ENCODE peak calls at places on chromosome 16, in four cellular contexts. H, Y, F and G are unnamed samples.

GRCh38 chr16:26525856-26526255 is 540.9 kb upstream of the C16orf82 start:
- DNase-seq in F (no peak), H (no peak), Y (no peak), G (no peak)

GRCh38 chr16:19757762-19758595 is 39.9 kb downstream of the IQCK start:
- DNase-seq in Y (no peak), H (peak), F (no peak), G (no peak)

GRCh38 chr16:8887952-8888560 is 5.9 kb downstream of the LITAFD start:
- DNase-seq in F (peak), H (no peak), Y (no peak), G (no peak)

GRCh38 chr16:57537596-57538234 is 1.3 kb upstream of the CCDC102A start:
- DNase-seq in H (no peak), Y (peak), F (no peak), G (no peak)

GRCh38 chr16:56812884-56813283 is 52.1 kb upstream of the SLC12A3 start:
- DNase-seq in F (no peak), Y (no peak), H (peak), G (no peak)

GRCh38 chr16:24013733-24014645 is 178.2 kb downstream of the PRKCB start:
- DNase-seq in F (peak), Y (peak), H (no peak), G (no peak)

GRCh38 chr16:53991181-53992056 is 287.5 kb downstream of the FTO start:
- DNase-seq in H (peak), F (peak), Y (no peak), G (no peak)

GRCh38 chr16:2213817-2214720 is 571 bp downstream of the PGP start:
- DNase-seq in H (no peak), F (no peak), Y (no peak), G (no peak)

GRCh38 chr16:57791903-57792461 is 10.3 kb downstream of the KIFC3 start:
- DNase-seq in F (no peak), Y (no peak), H (no peak), G (no peak)

GRCh38 chr16:930076-930475 is 40.7 kb downstream of the LMF1 start:
- DNase-seq in Y (no peak), F (no peak), H (no peak), G (no peak)

GRCh38 chr16:77459534-77460412 is 24.9 kb upstream of the ADAMTS18 start:
- DNase-seq in Y (no peak), H (no peak), F (no peak), G (no peak)

GRCh38 chr16:57544129-57544653 is 1.7 kb downstream of the ADGRG5 start:
- DNase-seq in H (no peak), Y (peak), F (no peak), G (no peak)

GRCh38 chr16:75108792-75109731 is 7.5 kb downstream of the LDHD start:
- DNase-seq in F (peak), H (peak), Y (peak), G (no peak)

GRCh38 chr16:21301895-21302291 is 23.8 kb upstream of the CRYM start:
- DNase-seq in Y (no peak), F (no peak), H (peak), G (no peak)

DNA sequence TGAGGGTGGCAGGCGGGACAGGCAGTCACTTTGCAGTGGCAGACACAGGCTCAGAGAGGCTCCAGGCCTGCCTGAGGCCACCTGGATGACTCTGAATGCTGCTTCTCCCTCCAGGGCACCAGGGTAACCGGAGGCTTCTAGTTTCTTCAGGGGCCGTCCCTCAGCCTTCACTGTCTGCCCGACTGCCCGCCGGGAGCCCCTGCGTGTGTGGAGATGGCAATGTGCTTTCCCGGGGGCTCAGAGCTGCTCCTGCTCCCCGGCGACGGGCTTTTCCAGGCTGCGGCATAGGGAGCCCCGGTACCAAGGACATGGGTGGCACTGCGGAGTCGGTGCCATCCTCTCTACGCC is 51.5 kb downstream of the CBFA2T3 start:
- DNase-seq in F (no peak), Y (no peak), H (no peak), G (no peak)
- H3K27ac ChIP-seq in F (no peak), Y (no peak), H (no peak), G (no peak)

GRCh38 chr16:84806890-84807258 is 12.9 kb upstream of the CRISPLD2 start:
- DNase-seq in F (no peak), H (no peak), Y (no peak), G (no peak)
- H3K4me3 ChIP-seq in F (no peak), H (no peak), Y (no peak), G (no peak)

GRCh38 chr16:69563605-69564580 is 1.9 kb upstream of the NFAT5 start:
- DNase-seq in Y (peak), F (no peak), H (peak), G (no peak)
- H3K27ac ChIP-seq in Y (peak), F (peak), H (no peak), G (no peak)

DNA sequence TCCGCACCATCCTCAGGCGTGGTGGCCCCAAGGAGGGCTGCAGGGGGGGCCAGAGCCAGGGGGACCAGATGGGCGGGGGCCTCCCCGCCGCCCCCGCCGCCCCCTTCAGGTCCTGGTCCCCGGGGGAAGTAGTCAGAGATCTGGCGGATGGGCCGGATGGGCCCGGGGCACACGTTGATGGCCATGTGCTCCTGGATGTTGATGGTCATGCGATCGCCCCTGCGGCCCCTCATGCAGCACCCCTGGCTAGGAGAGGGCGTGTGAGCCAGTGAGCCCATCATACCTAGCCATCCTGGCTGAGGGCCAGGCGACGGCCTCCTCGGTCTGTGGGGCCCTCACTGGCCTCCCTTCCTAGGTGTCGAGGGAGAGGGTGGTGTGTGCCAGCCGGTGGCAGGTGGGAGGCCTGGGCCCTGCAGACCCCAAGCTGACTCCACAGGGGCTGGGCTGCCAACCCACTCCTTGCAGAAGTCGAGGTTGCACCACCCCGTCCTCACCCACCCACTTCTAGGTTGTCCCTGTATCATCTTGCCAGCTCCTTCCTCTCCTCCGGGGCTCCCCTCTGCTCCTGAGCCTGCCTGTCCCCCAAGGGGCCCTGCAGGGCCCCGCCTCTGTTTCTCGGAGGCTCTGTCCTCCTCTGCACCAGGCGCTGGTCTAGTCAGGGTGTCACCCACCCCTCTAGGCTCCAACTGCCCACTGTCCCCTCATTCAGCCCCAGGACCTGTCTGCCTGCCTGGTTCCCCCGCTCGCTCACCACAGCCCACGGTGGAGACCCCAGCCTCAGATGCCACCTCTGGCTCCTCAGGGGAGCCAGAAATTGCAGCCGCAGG is 624 bp downstream of the DOC2A start:
- DNase-seq in F (no peak), H (no peak), Y (no peak), G (no peak)
- H3K4me3 ChIP-seq in F (peak), H (peak), Y (peak), G (peak)

GRCh38 chr16:12172343-12172742 is 195.8 kb downstream of the SNX29 start:
- DNase-seq in F (no peak), H (no peak), Y (no peak), G (no peak)
- H3K27ac ChIP-seq in F (no peak), H (no peak), Y (no peak), G (no peak)

DNA sequence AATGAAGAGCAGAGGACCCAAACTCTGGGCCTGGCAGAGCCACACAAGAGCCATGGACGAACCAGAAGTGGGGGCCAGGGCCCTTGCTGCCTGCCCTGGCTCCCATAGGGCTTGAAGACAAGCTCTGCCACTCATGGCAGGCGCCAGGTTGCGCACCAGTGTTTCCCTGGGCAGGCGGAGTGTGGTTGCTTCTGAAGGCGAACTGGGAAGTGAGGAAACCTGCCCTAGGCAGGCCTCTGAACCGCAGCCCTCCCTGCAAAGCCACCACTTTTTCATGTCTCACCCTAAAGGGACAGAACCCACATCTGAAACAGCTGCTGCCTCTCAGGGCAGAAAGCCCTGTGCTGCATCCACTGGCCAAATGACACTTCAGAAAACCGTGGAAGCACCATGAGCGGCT is 58.9 kb downstream of the PRMT7 start:
- DNase-seq in H (no peak), Y (no peak), F (no peak), G (no peak)
- H3K4me3 ChIP-seq in H (no peak), Y (no peak), F (no peak), G (no peak)

DNA sequence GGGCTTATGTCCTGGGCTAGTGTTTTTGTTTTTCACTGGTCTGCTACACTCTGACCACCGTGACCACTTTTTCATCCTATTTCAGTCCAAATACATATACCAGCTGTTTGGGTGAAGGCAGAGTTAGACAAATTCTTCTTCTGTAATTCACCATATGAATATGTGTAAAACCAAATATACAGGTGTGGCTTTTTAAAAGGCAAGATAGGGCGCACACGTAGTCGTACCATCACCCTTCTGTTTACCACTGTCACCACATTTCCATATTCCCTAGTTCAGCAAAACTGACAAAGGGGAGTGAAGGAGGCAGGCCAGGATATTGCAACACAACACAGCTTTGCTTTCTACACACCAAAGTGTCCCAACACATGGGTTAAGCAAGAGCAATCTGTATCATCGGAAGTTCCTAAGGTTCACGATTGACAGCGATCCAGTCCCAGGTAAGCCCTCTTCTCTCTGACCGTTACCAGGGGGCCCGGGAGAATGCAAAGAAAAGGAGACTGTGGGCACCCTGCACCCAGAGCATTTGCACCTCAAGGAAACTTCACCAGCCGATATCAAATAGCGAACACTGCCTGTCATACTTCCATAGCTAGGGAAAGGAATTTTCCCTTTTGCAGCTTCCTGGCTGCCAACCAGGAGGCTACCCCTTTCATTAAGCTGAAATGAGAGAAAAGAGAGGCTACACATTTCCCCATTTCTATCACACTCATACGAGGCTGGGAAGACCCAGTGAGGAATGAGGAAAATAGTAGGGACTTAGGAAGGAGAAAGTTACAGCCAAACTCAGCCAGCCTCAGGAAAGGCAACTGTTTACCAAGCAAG is 23.1 kb downstream of the CREBBP start:
- DNase-seq in F (no peak), Y (no peak), H (peak), G (no peak)
- H3K27ac ChIP-seq in F (peak), Y (no peak), H (no peak), G (no peak)

DNA sequence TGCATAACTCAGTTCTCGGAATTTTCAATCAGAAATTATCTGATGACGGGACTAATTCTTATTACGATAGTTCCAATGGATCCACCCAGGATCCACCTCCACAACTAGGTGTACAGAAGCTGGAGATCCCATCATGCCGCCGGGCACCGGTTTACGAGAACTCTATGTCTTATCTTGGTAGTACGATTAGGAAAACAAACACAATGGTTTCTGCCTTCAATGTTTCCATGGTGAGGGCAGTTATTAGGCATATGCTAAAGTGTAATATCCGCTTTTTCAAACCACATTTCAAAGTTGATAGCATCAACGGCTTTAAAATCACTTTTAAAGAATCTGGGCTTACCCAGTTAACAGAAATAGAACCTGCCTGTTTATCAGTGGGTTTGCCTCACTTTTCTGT is 705.7 kb downstream of the MAF start:
- DNase-seq in F (peak), Y (no peak), H (no peak), G (no peak)
- H3K4me3 ChIP-seq in F (no peak), Y (no peak), H (no peak), G (no peak)